ENCODE peak calls at places on chromosomes 1 and 21, in ten cellular contexts. I is heart right ventricle; A is GM23248; X is psoas muscle; R is right lobe of liver; W is body of pancreas; N is heart left ventricle; T is pancreas; B is CD4-positive, CD25-positive, alpha-beta regulatory T cell; G is H9. J is an unnamed sample.

GRCh38 chr1:154148787-154149186 is 6.1 kb downstream of the NUP210L start:
- DNase-seq in I (no peak), A (peak), X (no peak), R (no peak), W (no peak), N (no peak), T (no peak), B (peak), G (no peak), J (no peak)

GRCh38 chr1:187203257-187203656 is 374.5 kb downstream of the PLA2G4A start:
- DNase-seq in I (no peak), A (peak), X (no peak), R (no peak), W (no peak), N (no peak), T (no peak), B (no peak), G (no peak), J (no peak)

GRCh38 chr1:42957880-42958487 is 684 bp downstream of the SLC2A1 start:
- DNase-seq in I (peak), A (peak), X (peak), R (peak), W (peak), N (peak), T (peak), B (peak), G (no peak), J (no peak)

GRCh38 chr1:1418464-1419362 is 2.4 kb downstream of the ANKRD65 start:
- DNase-seq in I (no peak), A (no peak), X (no peak), R (no peak), W (peak), N (peak), T (peak), B (no peak), G (no peak), J (no peak)

GRCh38 chr1:100412980-100413379 is 60.7 kb downstream of the CDC14A start:
- DNase-seq in I (no peak), A (no peak), X (no peak), R (no peak), W (no peak), N (no peak), T (no peak), B (no peak), G (no peak), J (no peak)

GRCh38 chr1:944341-945325 is 14.4 kb downstream of the NOC2L start:
- DNase-seq in I (peak), A (peak), X (no peak), R (no peak), W (peak), N (peak), T (no peak), B (no peak), G (no peak), J (no peak)

GRCh38 chr1:27660300-27660837 is 11.6 kb downstream of the IFI6 start:
- DNase-seq in I (no peak), A (peak), X (no peak), R (no peak), W (no peak), N (no peak), T (no peak), B (no peak), G (no peak), J (no peak)

GRCh38 chr1:19412654-19413053 is 72.7 kb downstream of the CAPZB start:
- DNase-seq in I (no peak), A (no peak), X (no peak), R (no peak), W (no peak), N (no peak), T (no peak), B (no peak), G (no peak), J (no peak)

GRCh38 chr1:243979396-243979795 is 71.7 kb upstream of the ZBTB18 start:
- DNase-seq in I (no peak), A (no peak), X (no peak), R (no peak), W (no peak), N (no peak), T (peak), B (no peak), G (no peak), J (peak)

GRCh38 chr1:241323510-241323909 is 33.5 kb downstream of the RGS7 start:
- DNase-seq in I (no peak), A (peak), X (no peak), R (no peak), W (peak), N (no peak), T (no peak), B (peak), G (peak), J (no peak)

GRCh38 chr1:234868296-234869147 is 258.5 kb upstream of the IRF2BP2 start:
- DNase-seq in I (no peak), A (no peak), X (no peak), R (no peak), W (no peak), N (no peak), T (no peak), B (no peak), G (no peak), J (no peak)

GRCh38 chr21:16569679-16570078 is 839.9 kb downstream of the USP25 start:
- DNase-seq in I (no peak), A (peak), X (no peak), R (no peak), W (no peak), N (no peak), T (no peak), B (no peak), G (no peak), J (no peak)

GRCh38 chr1:103529746-103530145 is 4.2 kb downstream of the RNPC3 start:
- DNase-seq in I (no peak), A (peak), X (peak), R (no peak), W (peak), N (peak), T (peak), B (peak), G (no peak), J (no peak)

GRCh38 chr1:23149110-23149509 is 19.5 kb downstream of the LUZP1 start:
- DNase-seq in I (no peak), A (no peak), X (no peak), R (no peak), W (no peak), N (no peak), T (no peak), B (no peak), G (no peak), J (no peak)

GRCh38 chr1:110643886-110644285 is 30.9 kb downstream of the KCNA3 start:
- DNase-seq in I (no peak), A (no peak), X (no peak), R (no peak), W (no peak), N (no peak), T (no peak), B (no peak), G (no peak), J (no peak)

GRCh38 chr1:61452354-61452990 is 272.5 kb downstream of the TM2D1 start:
- DNase-seq in I (no peak), A (peak), X (no peak), R (no peak), W (no peak), N (no peak), T (no peak), B (no peak), G (no peak), J (no peak)

GRCh38 chr1:204152310-204153044 is 633 bp upstream of the ETNK2 start:
- DNase-seq in I (no peak), A (no peak), X (no peak), R (peak), W (no peak), N (no peak), T (no peak), B (no peak), G (no peak), J (no peak)

GRCh38 chr21:37984416-37984815 is 68.2 kb upstream of the KCNJ6 start:
- DNase-seq in I (no peak), A (no peak), X (no peak), R (no peak), W (no peak), N (no peak), T (no peak), B (no peak), G (no peak), J (no peak)

GRCh38 chr1:204909109-204909508 is 38.4 kb downstream of the NFASC start:
- DNase-seq in I (no peak), A (peak), X (no peak), R (no peak), W (no peak), N (no peak), T (no peak), B (no peak), G (no peak), J (no peak)

GRCh38 chr1:41382531-41383090 is 21.4 kb downstream of the FOXO6 start:
- DNase-seq in I (peak), A (peak), X (peak), R (no peak), W (peak), N (peak), T (peak), B (no peak), G (peak), J (peak)

GRCh38 chr1:98327151-98327918 is 334.2 kb upstream of the SNX7 start:
- DNase-seq in I (no peak), A (peak), X (no peak), R (no peak), W (no peak), N (no peak), T (no peak), B (no peak), G (no peak), J (no peak)

GRCh38 chr1:67482733-67483482 is 52.7 kb upstream of the SERBP1 start:
- DNase-seq in I (no peak), A (no peak), X (no peak), R (no peak), W (no peak), N (no peak), T (no peak), B (no peak), G (no peak), J (no peak)

GRCh38 chr1:5271264-5271663 is 616.9 kb downstream of the AJAP1 start:
- DNase-seq in I (no peak), A (no peak), X (no peak), R (no peak), W (peak), N (no peak), T (no peak), B (no peak), G (no peak), J (no peak)

GRCh38 chr1:155093938-155094621 is 15.4 kb downstream of the EFNA3 start:
- DNase-seq in I (peak), A (peak), X (no peak), R (peak), W (no peak), N (no peak), T (peak), B (peak), G (no peak), J (no peak)

GRCh38 chr1:1899266-1899966 is 8.5 kb upstream of the GNB1 start:
- DNase-seq in I (no peak), A (no peak), X (no peak), R (no peak), W (peak), N (peak), T (peak), B (peak), G (peak), J (no peak)

GRCh38 chr1:103569493-103569892 is 1.9 kb upstream of the AMY2B start:
- DNase-seq in I (no peak), A (no peak), X (no peak), R (no peak), W (no peak), N (peak), T (no peak), B (no peak), G (no peak), J (no peak)

GRCh38 chr1:226736001-226736907 is 2.8 kb downstream of the ITPKB start:
- DNase-seq in I (peak), A (no peak), X (peak), R (no peak), W (no peak), N (peak), T (peak), B (peak), G (peak), J (no peak)

GRCh38 chr1:78520216-78520615 is 29.4 kb downstream of the PTGFR start:
- DNase-seq in I (no peak), A (no peak), X (no peak), R (no peak), W (no peak), N (no peak), T (no peak), B (no peak), G (no peak), J (no peak)

GRCh38 chr1:3978928-3979325 is 78.9 kb upstream of the C1orf174 start:
- DNase-seq in I (no peak), A (no peak), X (no peak), R (no peak), W (no peak), N (no peak), T (no peak), B (no peak), G (no peak), J (no peak)

GRCh38 chr1:97934491-97934890 is 13.7 kb upstream of the DPYD start:
- DNase-seq in I (no peak), A (no peak), X (no peak), R (no peak), W (no peak), N (no peak), T (no peak), B (no peak), G (no peak), J (no peak)

GRCh38 chr1:15430787-15431570 is 7.3 kb upstream of the CTRC start:
- DNase-seq in I (peak), A (peak), X (peak), R (peak), W (peak), N (peak), T (peak), B (peak), G (peak), J (peak)
- H3K27ac ChIP-seq in I (no peak), A (no peak), X (no peak), R (no peak), W (peak), N (no peak), T (peak), B (no peak), G (no peak), J (no peak)

GRCh38 chr1:14553711-14554110 is 44.8 kb upstream of the KAZN start:
- DNase-seq in I (no peak), A (no peak), X (no peak), R (no peak), W (no peak), N (no peak), T (no peak), B (no peak), G (no peak), J (no peak)
- H3K27ac ChIP-seq in I (no peak), A (no peak), X (no peak), R (no peak), W (no peak), N (no peak), T (no peak), B (no peak), G (no peak), J (no peak)

DNA sequence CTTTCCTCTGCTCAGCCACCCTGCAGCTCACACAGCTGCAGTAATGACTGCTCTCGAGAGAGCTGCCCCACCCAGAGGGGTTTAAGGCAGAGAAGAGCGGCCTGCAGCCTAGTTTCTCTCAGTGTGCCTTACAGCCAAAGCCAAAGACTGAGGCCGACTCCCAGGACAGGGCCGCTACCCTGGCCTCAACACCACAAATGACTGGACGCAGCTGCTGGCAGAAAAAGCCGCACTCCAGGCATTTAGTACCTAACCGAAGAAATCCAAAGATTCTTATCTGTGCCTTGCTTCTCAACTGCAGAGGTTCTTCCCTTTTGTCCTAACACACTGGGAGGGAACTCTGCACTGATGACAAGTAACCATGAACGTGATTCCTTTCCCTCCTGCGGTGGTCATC is 202.6 kb downstream of the RHOU start:
- DNase-seq in I (no peak), A (no peak), X (peak), R (no peak), W (no peak), N (no peak), T (no peak), B (no peak), G (no peak), J (no peak)
- H3K27ac ChIP-seq in I (peak), A (no peak), X (peak), R (peak), W (no peak), N (peak), T (peak), B (no peak), G (no peak), J (no peak)

DNA sequence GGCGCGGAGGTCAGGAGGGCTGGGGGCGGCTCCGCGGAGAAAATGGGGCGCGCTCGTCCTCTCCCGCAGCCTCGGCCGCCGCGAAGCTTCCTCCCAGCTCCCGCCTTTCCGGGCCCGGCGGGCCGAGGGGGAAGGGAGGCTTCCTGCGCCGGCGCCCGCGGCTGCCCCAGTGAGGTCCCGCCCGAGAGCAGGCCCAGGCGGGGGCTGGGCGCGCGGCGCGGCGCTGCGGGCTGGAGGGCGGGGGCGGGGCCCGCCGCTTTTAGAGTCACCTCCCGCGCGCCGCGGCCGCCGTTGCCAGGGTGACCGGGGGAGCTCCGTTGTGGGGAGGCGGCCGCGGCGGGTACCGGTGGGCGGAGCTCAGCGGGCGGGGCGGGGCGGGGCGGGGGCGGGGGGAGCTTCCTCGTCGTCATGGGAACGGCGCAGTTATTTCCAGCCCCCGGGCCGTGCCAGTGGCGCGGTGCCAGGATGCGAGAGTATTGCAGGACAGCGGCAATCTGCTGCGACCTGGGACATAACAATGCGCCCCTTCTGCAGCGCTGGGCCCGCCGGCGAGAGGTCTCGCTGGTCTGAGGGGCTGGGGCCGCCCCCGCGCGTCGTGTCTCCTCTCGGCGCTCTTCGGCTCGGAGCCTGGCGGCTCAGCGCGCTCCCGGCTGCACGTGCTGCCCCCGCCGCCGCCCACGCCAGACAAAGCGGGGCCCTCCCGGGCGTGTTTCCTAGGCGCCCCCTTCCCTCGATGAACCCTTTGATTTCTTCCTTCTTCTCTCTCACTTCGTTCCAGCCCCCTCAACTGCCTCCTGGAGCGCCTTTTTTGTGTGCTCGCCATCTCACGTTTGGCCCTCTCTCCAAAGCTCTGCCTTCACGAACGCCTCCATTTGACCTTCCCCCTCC is 16.9 kb downstream of the IER5 start:
- DNase-seq in I (peak), A (peak), X (peak), R (peak), W (peak), N (peak), T (peak), B (peak), G (peak), J (peak)
- H3K27ac ChIP-seq in I (peak), A (peak), X (peak), R (peak), W (peak), N (peak), T (peak), B (peak), G (no peak), J (peak)

GRCh38 chr1:25568090-25568833 is 24.9 kb downstream of the LDLRAP1 start:
- DNase-seq in I (no peak), A (peak), X (peak), R (no peak), W (no peak), N (peak), T (no peak), B (no peak), G (peak), J (no peak)
- H3K27ac ChIP-seq in I (peak), A (peak), X (peak), R (no peak), W (peak), N (peak), T (peak), B (peak), G (no peak), J (no peak)

DNA sequence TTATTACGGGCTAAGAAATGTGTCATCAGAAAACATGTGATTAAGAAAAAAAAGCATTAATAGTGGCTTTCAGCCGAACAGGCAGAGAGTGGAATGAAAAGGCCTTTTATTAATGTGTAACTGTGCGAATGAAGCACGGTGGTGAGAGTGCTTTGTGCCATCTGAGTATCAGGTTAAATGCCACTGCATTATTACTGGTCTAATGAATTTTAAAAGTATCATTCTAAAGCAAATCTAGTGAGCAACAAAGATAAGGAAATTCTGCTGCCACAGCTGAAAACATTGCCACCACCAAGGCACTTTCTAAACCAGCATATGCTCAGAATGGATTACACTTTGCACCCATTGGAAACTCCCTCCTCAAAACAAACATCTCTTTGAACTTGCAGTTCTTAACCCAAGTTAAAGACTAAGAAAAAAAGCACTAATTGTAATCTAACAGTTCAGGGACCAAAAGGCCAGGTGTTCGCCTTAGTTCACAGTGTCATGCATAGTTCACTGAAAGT is 30.1 kb upstream of the SSX2IP start:
- DNase-seq in I (no peak), A (no peak), X (no peak), R (no peak), W (peak), N (no peak), T (no peak), B (no peak), G (no peak), J (no peak)
- H3K27ac ChIP-seq in I (peak), A (peak), X (no peak), R (peak), W (peak), N (no peak), T (peak), B (no peak), G (no peak), J (no peak)

DNA sequence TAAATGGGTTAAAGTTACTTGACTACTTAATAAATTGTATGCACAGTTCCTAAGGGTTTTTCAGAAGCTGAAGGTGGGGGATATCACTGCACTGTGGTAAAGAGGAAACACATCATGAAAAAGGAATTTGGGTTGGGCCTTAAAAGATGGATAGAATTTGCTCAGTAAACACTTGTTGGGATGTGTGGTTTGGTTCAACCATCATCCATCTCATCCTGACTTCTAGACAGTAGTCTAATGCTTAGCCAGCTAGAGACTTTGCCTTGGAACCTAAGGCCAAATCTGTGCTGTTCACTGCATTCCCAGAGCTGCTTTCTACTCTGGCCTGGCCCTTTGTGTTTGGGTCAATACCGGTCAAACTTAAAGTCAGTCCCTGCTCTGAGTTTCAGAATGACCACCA is 30.6 kb downstream of the LY9 start:
- DNase-seq in I (no peak), A (no peak), X (no peak), R (no peak), W (no peak), N (no peak), T (no peak), B (no peak), G (no peak), J (peak)
- H3K27ac ChIP-seq in I (no peak), A (no peak), X (no peak), R (no peak), W (no peak), N (no peak), T (no peak), B (no peak), G (no peak), J (peak)

GRCh38 chr1:201551877-201552731 is 13.2 kb downstream of the NAV1 start:
- DNase-seq in I (no peak), A (peak), X (no peak), R (no peak), W (peak), N (no peak), T (no peak), B (no peak), G (no peak), J (no peak)
- H3K27ac ChIP-seq in I (no peak), A (peak), X (peak), R (no peak), W (peak), N (peak), T (peak), B (no peak), G (no peak), J (no peak)